ENCODE peak calls at places on chromosomes 7 and 10, in four cellular contexts. One of them, this sample, is unnamed.

GRCh38 chr10:114095676-114096331 is 52.1 kb downstream of the ADRB1 start:
- ATAC-seq in heart left ventricle: no peak
- ATAC-seq in heart right ventricle: no peak
- ATAC-seq in lung: no peak
- ATAC-seq in this sample: no peak

GRCh38 chr10:48336978-48337599 is 30.6 kb downstream of the MAPK8 start:
- ATAC-seq in heart right ventricle: no peak
- ATAC-seq in heart left ventricle: no peak
- ATAC-seq in lung: no peak
- ATAC-seq in this sample: no peak

GRCh38 chr7:111383133-111383532 is 179.2 kb downstream of the IMMP2L start:
- ATAC-seq in lung: no peak
- ATAC-seq in heart left ventricle: no peak
- ATAC-seq in heart right ventricle: no peak
- ATAC-seq in this sample: no peak

GRCh38 chr10:60098676-60099601 is 192.6 kb upstream of the CCDC6 start:
- ATAC-seq in lung: no peak
- ATAC-seq in heart left ventricle: no peak
- ATAC-seq in heart right ventricle: peak; percentile 34
- ATAC-seq in this sample: no peak

GRCh38 chr10:124912487-124912886 is 29.4 kb upstream of the ZRANB1 start:
- ATAC-seq in heart right ventricle: no peak
- ATAC-seq in heart left ventricle: no peak
- ATAC-seq in lung: no peak
- ATAC-seq in this sample: no peak

GRCh38 chr10:29465384-29465783 is 169.4 kb downstream of the SVIL start:
- ATAC-seq in lung: no peak
- ATAC-seq in heart left ventricle: no peak
- ATAC-seq in heart right ventricle: no peak
- ATAC-seq in this sample: no peak

GRCh38 chr10:36354633-36355032 is 712.5 kb upstream of the FZD8 start:
- ATAC-seq in heart right ventricle: no peak
- ATAC-seq in lung: no peak
- ATAC-seq in heart left ventricle: no peak
- ATAC-seq in this sample: no peak

GRCh38 chr7:42285383-42285824 is 48.4 kb upstream of the GLI3 start:
- ATAC-seq in heart left ventricle: no peak
- ATAC-seq in heart right ventricle: no peak
- ATAC-seq in lung: no peak
- ATAC-seq in this sample: no peak

DNA sequence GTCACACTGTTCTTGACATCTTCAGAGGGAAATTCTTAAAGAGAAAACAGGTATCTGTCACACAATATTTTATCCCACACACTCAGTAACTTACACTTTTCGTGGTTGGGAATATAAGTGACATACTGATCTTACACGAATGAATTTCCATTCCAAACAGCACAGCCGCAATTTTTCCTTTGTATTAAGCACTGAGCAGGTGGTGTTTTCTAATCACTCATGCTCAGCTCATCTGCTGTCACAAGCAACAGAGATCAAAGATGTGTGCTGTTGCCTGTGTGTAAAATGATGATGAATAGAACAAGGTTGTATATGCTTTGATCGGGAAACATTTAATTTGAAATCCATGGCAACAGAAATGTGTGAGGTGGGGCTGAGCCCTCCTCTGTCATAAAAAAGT is 927.6 kb upstream of the MBL2 start:
- ATAC-seq in lung: no peak
- ATAC-seq in heart left ventricle: no peak
- ATAC-seq in heart right ventricle: no peak
- ATAC-seq in this sample: no peak
- H3K4me1 ChIP-seq in lung: no peaks in the 10 kb centered on the region
- H3K4me1 ChIP-seq in heart left ventricle: no peaks in the 10 kb centered on the region
- H3K4me1 ChIP-seq in heart right ventricle: no peaks in the 10 kb centered on the region
- H3K4me1 ChIP-seq in this sample: no peaks in the 10 kb centered on the region

GRCh38 chr7:25950488-25951413 is 201.2 kb upstream of the NFE2L3 start:
- ATAC-seq in lung: peak; percentile 92
- ATAC-seq in heart left ventricle: peak; percentile 84
- ATAC-seq in heart right ventricle: peak; percentile 97
- ATAC-seq in this sample: peak; percentile 95

GRCh38 chr7:25953859-25954258 is 198.1 kb upstream of the NFE2L3 start:
- ATAC-seq in lung: no peak
- ATAC-seq in heart right ventricle: no peak
- ATAC-seq in heart left ventricle: no peak
- ATAC-seq in this sample: no peak

GRCh38 chr7:25954395-25954794 is 197.6 kb upstream of the NFE2L3 start:
- ATAC-seq in heart left ventricle: no peak
- ATAC-seq in heart right ventricle: no peak
- ATAC-seq in lung: no peak
- ATAC-seq in this sample: no peak

GRCh38 chr7:25951414-25952276 is 200.4 kb upstream of the NFE2L3 start:
- ATAC-seq in heart right ventricle: no peak
- ATAC-seq in lung: peak; percentile 10
- ATAC-seq in heart left ventricle: no peak
- ATAC-seq in this sample: peak; percentile 55

GRCh38 chr7:25952277-25953057 is 199.5 kb upstream of the NFE2L3 start:
- ATAC-seq in heart left ventricle: no peak
- ATAC-seq in heart right ventricle: no peak
- ATAC-seq in lung: no peak
- ATAC-seq in this sample: no peak
- H3K4me3 ChIP-seq in heart left ventricle: no peak overlapping the region
- H3K4me3 ChIP-seq in heart right ventricle: no peak overlapping the region
- H3K4me3 ChIP-seq in lung: no peak overlapping the region
- H3K4me3 ChIP-seq in this sample: no peak overlapping the region

DNA sequence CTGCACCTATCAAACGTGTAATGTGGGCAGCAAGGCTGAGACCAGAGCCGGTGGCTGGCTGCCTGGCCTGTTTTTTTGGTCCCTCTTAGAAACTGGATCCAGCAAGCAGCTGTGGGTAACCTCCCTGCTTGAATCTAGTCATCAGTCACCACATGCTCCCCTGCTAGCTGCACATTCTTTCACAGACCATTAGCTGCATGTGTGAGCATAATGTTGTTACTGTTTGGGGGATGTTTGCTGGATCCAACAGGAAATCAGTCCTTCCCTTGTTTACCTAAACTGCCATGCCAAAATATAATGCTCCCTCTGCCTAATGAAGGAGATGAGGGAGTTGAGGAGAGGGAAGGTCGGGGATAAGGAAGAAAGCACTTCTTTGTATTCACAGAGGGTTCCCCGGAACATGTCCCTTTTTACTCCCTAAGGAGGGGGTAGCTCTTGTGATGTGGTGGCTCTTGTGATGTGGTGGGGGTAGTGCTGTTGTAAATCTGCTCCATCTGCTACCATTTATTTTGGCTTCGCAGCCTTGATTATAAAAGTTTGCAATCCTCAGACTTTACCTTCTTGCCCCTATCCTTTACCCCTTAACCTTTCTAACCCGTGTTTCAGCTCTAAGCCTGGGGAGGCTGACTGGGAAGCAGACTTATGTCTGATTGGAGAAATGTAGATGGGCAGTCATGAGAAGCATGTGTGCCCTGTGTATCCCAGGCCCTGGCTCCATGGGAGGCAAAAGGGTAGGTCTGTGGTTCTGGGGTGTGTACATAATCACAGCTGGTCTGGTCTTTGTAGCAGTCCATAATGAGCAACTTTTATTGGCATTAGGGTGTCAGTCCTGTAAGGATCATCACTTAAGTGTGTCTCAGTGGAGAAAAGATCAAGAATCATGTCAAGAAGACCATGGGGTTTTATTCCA is 20.8 kb downstream of the LOXL4 start:
- ATAC-seq in lung: no peak
- ATAC-seq in heart left ventricle: no peak
- ATAC-seq in heart right ventricle: no peak
- ATAC-seq in this sample: no peak
- H3K27ac ChIP-seq in lung: no peak overlapping the region
- H3K27ac ChIP-seq in heart left ventricle: no peak overlapping the region
- H3K27ac ChIP-seq in heart right ventricle: no peak overlapping the region
- H3K27ac ChIP-seq in this sample: no peak overlapping the region

DNA sequence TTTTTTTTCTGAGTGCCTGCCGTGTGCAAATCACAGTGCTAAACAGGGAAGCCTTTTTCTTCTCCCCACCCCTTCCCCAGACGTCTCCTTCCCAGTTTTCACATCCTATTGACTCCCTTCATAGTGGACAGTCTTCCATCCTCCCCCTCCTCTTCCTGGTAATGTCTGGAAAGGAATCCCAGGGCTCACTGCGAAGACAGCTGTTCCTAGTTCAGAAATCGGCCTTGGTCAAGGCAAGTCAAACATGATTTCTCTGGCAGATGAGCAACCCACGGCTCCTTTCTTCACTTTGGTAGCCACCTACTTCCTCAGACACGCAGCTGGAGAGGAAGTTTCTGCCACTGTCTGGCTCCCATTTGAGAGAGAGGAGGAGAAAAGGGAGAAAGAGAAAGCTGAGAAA is 4.8 kb upstream of the CELF2 start:
- ATAC-seq in lung: peak; percentile 14
- ATAC-seq in heart right ventricle: no peak
- ATAC-seq in heart left ventricle: no peak
- ATAC-seq in this sample: no peak
- H3K4me1 ChIP-seq in lung: peaks cover 4% of the 10 kb centered on the region
- H3K4me1 ChIP-seq in heart right ventricle: peaks cover 30% of the 10 kb centered on the region
- H3K4me1 ChIP-seq in heart left ventricle: peaks cover 33% of the 10 kb centered on the region
- H3K4me1 ChIP-seq in this sample: peaks cover 43% of the 10 kb centered on the region

DNA sequence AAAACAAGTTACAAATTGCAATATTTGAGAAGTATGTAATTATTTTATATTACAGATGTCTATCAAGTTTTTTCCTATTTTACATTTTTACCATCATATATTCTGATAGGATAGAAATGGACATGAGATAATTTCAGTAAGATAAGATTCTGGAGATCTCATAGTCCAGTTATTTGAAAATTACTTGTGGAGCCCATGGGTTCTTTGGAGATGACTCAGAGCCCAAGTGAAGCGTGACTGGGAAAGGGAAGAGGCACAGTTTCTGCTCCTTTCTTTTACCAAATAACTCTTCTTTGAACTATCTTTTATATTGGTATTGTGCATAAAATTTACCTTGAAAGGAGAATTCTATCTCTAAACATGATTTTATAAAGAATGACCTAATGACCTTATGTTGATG is 2.4 kb downstream of the CD36 start:
- ATAC-seq in lung: no peak
- ATAC-seq in heart right ventricle: no peak
- ATAC-seq in heart left ventricle: no peak
- ATAC-seq in this sample: no peak
- H3K4me3 ChIP-seq in lung: no peak overlapping the region
- H3K4me3 ChIP-seq in heart right ventricle: peak overlapping the region; percentile 59
- H3K4me3 ChIP-seq in heart left ventricle: peak overlapping the region; percentile 67
- H3K4me3 ChIP-seq in this sample: no peak overlapping the region

GRCh38 chr10:10055656-10056445 is 961.8 kb upstream of the CELF2 start:
- ATAC-seq in heart left ventricle: no peak
- ATAC-seq in lung: no peak
- ATAC-seq in heart right ventricle: no peak
- ATAC-seq in this sample: no peak

GRCh38 chr10:10056958-10057357 is 960.7 kb upstream of the CELF2 start:
- ATAC-seq in heart right ventricle: no peak
- ATAC-seq in lung: no peak
- ATAC-seq in heart left ventricle: no peak
- ATAC-seq in this sample: no peak

GRCh38 chr10:10053051-10053450 is 964.6 kb upstream of the CELF2 start:
- ATAC-seq in heart left ventricle: no peak
- ATAC-seq in lung: no peak
- ATAC-seq in heart right ventricle: no peak
- ATAC-seq in this sample: no peak
- H3K27ac ChIP-seq in heart left ventricle: no peak overlapping the region
- H3K27ac ChIP-seq in lung: no peak overlapping the region
- H3K27ac ChIP-seq in heart right ventricle: no peak overlapping the region
- H3K27ac ChIP-seq in this sample: no peak overlapping the region

GRCh38 chr7:841943-842342 is 9.7 kb downstream of the SUN1 start:
- ATAC-seq in heart right ventricle: no peak
- ATAC-seq in lung: no peak
- ATAC-seq in heart left ventricle: no peak
- ATAC-seq in this sample: no peak
- H3K4me1 ChIP-seq in heart right ventricle: peaks cover 21% of the 10 kb centered on the region
- H3K4me1 ChIP-seq in lung: peaks cover 2% of the 10 kb centered on the region
- H3K4me1 ChIP-seq in heart left ventricle: peaks cover 22% of the 10 kb centered on the region
- H3K4me1 ChIP-seq in this sample: peaks cover 14% of the 10 kb centered on the region

GRCh38 chr10:3658766-3659165 is 126.2 kb downstream of the KLF6 start:
- ATAC-seq in lung: no peak
- ATAC-seq in heart left ventricle: no peak
- ATAC-seq in heart right ventricle: no peak
- ATAC-seq in this sample: no peak

GRCh38 chr10:3654496-3654895 is 130.5 kb downstream of the KLF6 start:
- ATAC-seq in heart left ventricle: no peak
- ATAC-seq in lung: no peak
- ATAC-seq in heart right ventricle: no peak
- ATAC-seq in this sample: no peak

GRCh38 chr10:3652886-3653285 is 132.1 kb downstream of the KLF6 start:
- ATAC-seq in heart right ventricle: no peak
- ATAC-seq in lung: no peak
- ATAC-seq in heart left ventricle: no peak
- ATAC-seq in this sample: no peak

GRCh38 chr10:3656214-3656613 is 128.8 kb downstream of the KLF6 start:
- ATAC-seq in lung: no peak
- ATAC-seq in heart right ventricle: no peak
- ATAC-seq in heart left ventricle: no peak
- ATAC-seq in this sample: no peak

GRCh38 chr10:3655528-3655927 is 129.5 kb downstream of the KLF6 start:
- ATAC-seq in heart left ventricle: no peak
- ATAC-seq in lung: no peak
- ATAC-seq in heart right ventricle: no peak
- ATAC-seq in this sample: no peak
- H3K4me3 ChIP-seq in heart left ventricle: no peak overlapping the region
- H3K4me3 ChIP-seq in lung: no peak overlapping the region
- H3K4me3 ChIP-seq in heart right ventricle: no peak overlapping the region
- H3K4me3 ChIP-seq in this sample: no peak overlapping the region

GRCh38 chr7:11193131-11193867 is 219.6 kb downstream of the PHF14 start:
- ATAC-seq in heart right ventricle: no peak
- ATAC-seq in heart left ventricle: peak; percentile 37
- ATAC-seq in lung: peak; percentile 83
- ATAC-seq in this sample: peak; percentile 39
- H3K27ac ChIP-seq in heart right ventricle: no peak overlapping the region
- H3K27ac ChIP-seq in heart left ventricle: no peak overlapping the region
- H3K27ac ChIP-seq in lung: peak overlapping the region; percentile 85
- H3K27ac ChIP-seq in this sample: no peak overlapping the region

This sample was measured in gastroesophageal sphincter.